ENCODE peak calls at places on chromosomes 13 and 19, in five cellular contexts. B is astrocyte of the spinal cord, O is left ventricle myocardium inferior, P is lower lobe of right lung, X is AG04449. A is an unnamed sample.

GRCh38 chr13:27174766-27175455 is 3.3 kb upstream of the USP12 start:
- DNase-seq in B (no peak), O (no peak), P (no peak), X (no peak), A (no peak)

GRCh38 chr19:41774515-41774980 is 19.2 kb downstream of the CEACAM6 start:
- DNase-seq in B (no peak), O (no peak), P (peak), X (no peak), A (no peak)

GRCh38 chr19:7977723-7978040 is 27.8 kb downstream of the ELAVL1 start:
- DNase-seq in B (no peak), O (no peak), P (peak), X (no peak), A (no peak)

GRCh38 chr19:35249848-35250711 is 1.3 kb downstream of the LSR start:
- DNase-seq in B (no peak), O (no peak), P (no peak), X (no peak), A (no peak)

GRCh38 chr19:2453431-2454025 is 3.2 kb downstream of the LMNB2 start:
- DNase-seq in B (no peak), O (no peak), P (no peak), X (no peak), A (no peak)

GRCh38 chr19:29467824-29468401 is 57.9 kb upstream of the VSTM2B start:
- DNase-seq in B (no peak), O (no peak), P (no peak), X (no peak), A (no peak)

GRCh38 chr13:83503424-83503823 is 378.9 kb downstream of the SLITRK1 start:
- DNase-seq in B (peak), O (no peak), P (no peak), X (peak), A (peak)

GRCh38 chr13:78604782-78605611 is 1.6 kb upstream of the POU4F1 start:
- DNase-seq in B (no peak), O (no peak), P (no peak), X (no peak), A (no peak)

GRCh38 chr19:10152100-10152499 is 32.4 kb upstream of the EIF3G start:
- DNase-seq in B (no peak), O (no peak), P (no peak), X (no peak), A (no peak)

GRCh38 chr19:54708781-54709180 is 15.5 kb upstream of the KIR3DL3 start:
- DNase-seq in B (no peak), O (no peak), P (no peak), X (no peak), A (no peak)

DNA sequence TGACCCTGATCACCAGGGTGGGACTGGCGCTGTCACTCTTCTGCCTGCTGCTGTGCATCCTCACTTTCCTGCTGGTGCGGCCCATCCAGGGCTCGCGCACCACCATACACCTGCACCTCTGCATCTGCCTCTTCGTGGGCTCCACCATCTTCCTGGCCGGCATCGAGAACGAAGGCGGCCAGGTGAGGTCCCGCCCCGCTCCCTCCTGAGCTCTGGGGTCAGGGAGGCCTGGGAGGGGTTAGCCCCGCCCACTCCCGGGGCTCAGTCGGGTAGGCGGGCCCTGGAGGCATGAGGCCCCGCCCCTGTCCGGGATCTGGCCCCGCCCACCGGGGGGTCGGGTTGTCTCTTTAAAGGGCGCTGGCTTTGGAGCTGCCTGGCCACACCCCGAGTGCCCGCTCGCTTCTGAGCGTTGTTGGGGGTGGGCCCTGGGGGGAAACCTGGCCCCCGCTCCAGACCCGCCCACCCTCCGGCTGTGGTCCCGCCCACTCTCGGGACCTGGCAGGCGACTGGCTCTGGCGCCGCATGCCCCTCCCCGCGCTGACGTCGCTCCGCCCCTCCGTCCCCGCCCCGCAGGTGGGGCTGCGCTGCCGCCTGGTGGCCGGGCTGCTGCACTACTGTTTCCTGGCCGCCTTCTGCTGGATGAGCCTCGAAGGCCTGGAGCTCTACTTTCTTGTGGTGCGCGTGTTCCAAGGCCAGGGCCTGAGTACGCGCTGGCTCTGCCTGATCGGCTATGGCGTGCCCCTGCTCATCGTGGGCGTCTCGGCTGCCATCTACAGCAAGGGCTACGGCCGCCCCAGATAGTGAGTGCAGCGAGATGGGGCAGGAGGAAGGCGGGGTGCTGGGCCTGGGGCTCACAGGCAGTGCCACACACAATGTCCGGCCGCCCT is 13.1 kb downstream of the DDX39A start:
- DNase-seq in B (peak), O (peak), P (peak), X (no peak), A (peak)
- H3K4me3 ChIP-seq in B (peak), O (peak), P (peak), X (no peak), A (peak)

GRCh38 chr13:50215389-50215788 is 200.1 kb downstream of the KCNRG start:
- DNase-seq in B (no peak), O (no peak), P (no peak), X (no peak), A (no peak)

GRCh38 chr13:50222569-50223332 is 207.5 kb downstream of the KCNRG start:
- DNase-seq in B (peak), O (peak), P (peak), X (no peak), A (peak)

GRCh38 chr13:50224534-50224933 is 209.3 kb downstream of the KCNRG start:
- DNase-seq in B (peak), O (no peak), P (no peak), X (no peak), A (no peak)

GRCh38 chr13:50220938-50221337 is 205.7 kb downstream of the KCNRG start:
- DNase-seq in B (no peak), O (no peak), P (no peak), X (no peak), A (no peak)

GRCh38 chr13:50219743-50220142 is 204.5 kb downstream of the KCNRG start:
- DNase-seq in B (no peak), O (no peak), P (no peak), X (no peak), A (no peak)
- TF ChIP-seq CTCF in B (no peak), O (no peak), P (no peak), X (no peak), A (no peak)

DNA sequence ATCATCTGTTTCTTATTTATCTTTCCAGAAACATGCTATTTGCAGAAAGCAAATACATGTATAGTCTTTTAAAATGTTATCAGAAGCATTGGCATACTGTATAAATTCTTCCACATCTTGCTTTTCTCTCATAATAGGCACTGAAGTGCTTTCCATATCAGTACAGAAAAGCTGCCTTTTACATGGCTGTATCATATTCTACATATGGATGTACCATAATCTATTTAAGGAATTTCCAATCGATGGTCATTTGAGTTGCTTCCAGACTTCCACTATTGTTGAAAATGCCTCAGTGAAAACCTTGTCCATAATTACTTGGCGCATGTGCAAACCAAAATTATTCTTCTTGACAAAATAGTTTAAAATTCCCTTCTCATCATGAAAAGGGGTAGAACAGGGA is 272.5 kb downstream of the LHFPL6 start:
- DNase-seq in B (no peak), O (no peak), P (no peak), X (no peak), A (no peak)
- H3K4me3 ChIP-seq in B (no peak), O (no peak), P (no peak), X (no peak), A (no peak)

GRCh38 chr13:99227909-99228688 is 27.4 kb downstream of the UBAC2 start:
- DNase-seq in B (no peak), O (no peak), P (no peak), X (no peak), A (no peak)

GRCh38 chr13:99224019-99224418 is 23.4 kb downstream of the UBAC2 start:
- DNase-seq in B (no peak), O (no peak), P (no peak), X (no peak), A (no peak)

GRCh38 chr13:99226493-99226892 is 25.8 kb downstream of the UBAC2 start:
- DNase-seq in B (no peak), O (no peak), P (no peak), X (no peak), A (no peak)

GRCh38 chr13:99227331-99227900 is 26.8 kb downstream of the UBAC2 start:
- DNase-seq in B (no peak), O (no peak), P (no peak), X (no peak), A (no peak)

DNA sequence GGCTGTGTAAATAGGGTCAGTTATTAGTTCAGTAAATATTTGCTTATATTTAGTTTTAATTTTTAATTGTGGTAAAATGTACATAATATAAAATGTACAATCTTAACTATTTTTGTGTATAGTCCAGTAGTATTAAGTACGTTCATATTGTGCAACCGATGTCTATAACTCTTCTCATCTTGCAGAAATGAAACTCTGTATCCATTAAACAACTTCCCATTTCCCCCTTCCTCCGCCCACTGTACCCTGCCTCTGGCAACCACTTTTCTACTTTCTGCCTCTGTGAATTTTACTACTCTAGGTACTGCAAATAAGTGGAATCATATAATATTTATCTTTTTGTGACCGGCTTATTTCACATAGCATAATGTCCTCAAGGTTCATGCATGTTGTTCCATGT is 24.4 kb downstream of the UBAC2 start:
- DNase-seq in B (no peak), O (no peak), P (no peak), X (no peak), A (no peak)
- TF ChIP-seq CTCF in B (no peak), O (no peak), P (no peak), X (no peak), A (no peak)

A was measured in astrocyte of the cerebellum.